ENCODE peak calls at places on chromosome 17, in seven cellular contexts. D is neuronal stem cell; J is NCI-H1694; R is central memory CD4-positive, alpha-beta T cell; O is astrocyte of the hippocampus; B is T-cell; A is KG1. V is an unnamed sample.

GRCh38 chr17:43389022-43389947 is 9.5 kb upstream of the ARL4D start:
- DNase-seq in D (peak), J (peak), A (peak), O (peak), R (peak), B (peak), V (peak)

GRCh38 chr17:10775058-10775457 is 28.8 kb downstream of the TMEM238L start:
- DNase-seq in J (no peak), R (no peak), B (no peak), A (no peak), O (no peak), D (no peak), V (no peak)

GRCh38 chr17:73650147-73650546 is 5.9 kb upstream of the SDK2 start:
- DNase-seq in O (no peak), D (no peak), R (no peak), B (no peak), J (peak), A (no peak), V (peak)

GRCh38 chr17:58219789-58220183 is 731 bp upstream of the MKS1 start:
- DNase-seq in B (no peak), A (no peak), J (no peak), D (no peak), R (no peak), O (peak), V (no peak)

GRCh38 chr17:43814026-43814425 is 18.9 kb downstream of the MPP3 start:
- DNase-seq in J (no peak), D (no peak), R (no peak), A (no peak), B (no peak), O (no peak), V (no peak)

GRCh38 chr17:20010099-20010863 is 1.1 kb downstream of the SPECC1 start:
- DNase-seq in J (peak), A (no peak), B (no peak), R (peak), O (peak), D (peak), V (peak)

GRCh38 chr17:81991684-81992513 is 14.5 kb downstream of the ASPSCR1 start:
- DNase-seq in A (no peak), O (peak), D (peak), B (no peak), R (no peak), J (peak), V (no peak)

GRCh38 chr17:77311371-77311981 is 170.7 kb downstream of the SEC14L1 start:
- DNase-seq in D (no peak), B (no peak), A (no peak), R (no peak), O (no peak), J (no peak), V (no peak)

GRCh38 chr17:8922451-8922850 is 43.1 kb downstream of the PIK3R5 start:
- DNase-seq in A (no peak), J (no peak), R (no peak), D (no peak), O (peak), B (no peak), V (peak)

GRCh38 chr17:78668847-78669246 is 91.7 kb upstream of the DNAH17 start:
- DNase-seq in J (no peak), A (no peak), O (no peak), R (no peak), B (no peak), D (no peak), V (no peak)

GRCh38 chr17:78972507-78973105 is 7.1 kb downstream of the LGALS3BP start:
- DNase-seq in D (no peak), O (no peak), A (no peak), R (no peak), J (no peak), B (no peak), V (no peak)

GRCh38 chr17:31538080-31538762 is 146.7 kb downstream of the RAB11FIP4 start:
- DNase-seq in J (no peak), B (no peak), D (no peak), A (no peak), O (peak), R (no peak), V (no peak)

GRCh38 chr17:36600936-36601302 is 464 bp upstream of the MRM1 start:
- DNase-seq in B (no peak), R (no peak), J (no peak), O (no peak), A (no peak), D (no peak), V (no peak)

GRCh38 chr17:59825533-59826316 is 67.0 kb downstream of the TUBD1 start:
- DNase-seq in A (no peak), B (no peak), O (peak), R (no peak), J (no peak), D (no peak), V (no peak)

GRCh38 chr17:3951003-3951402 is 13.2 kb downstream of the ATP2A3 start:
- DNase-seq in D (no peak), R (no peak), A (no peak), B (no peak), J (no peak), O (no peak), V (no peak)

GRCh38 chr17:80940171-80941123 is 51.2 kb upstream of the CHMP6 start:
- DNase-seq in J (no peak), B (no peak), O (no peak), A (no peak), D (no peak), R (no peak), V (no peak)

GRCh38 chr17:70181866-70182265 is 12.5 kb downstream of the KCNJ2 start:
- DNase-seq in O (no peak), R (no peak), J (no peak), D (no peak), B (no peak), A (no peak), V (no peak)

GRCh38 chr17:44376124-44376523 is 12.5 kb upstream of the FAM171A2 start:
- DNase-seq in B (no peak), A (no peak), D (no peak), R (no peak), J (no peak), O (peak), V (no peak)

GRCh38 chr17:80151333-80151732 is 4.4 kb upstream of the EIF4A3 start:
- DNase-seq in O (peak), B (no peak), A (no peak), R (no peak), J (no peak), D (no peak), V (no peak)

GRCh38 chr17:58279736-58280479 is 827 bp downstream of the MPO start:
- DNase-seq in R (no peak), A (no peak), D (no peak), O (no peak), B (no peak), J (no peak), V (no peak)

GRCh38 chr17:1773755-1774181 is 11.9 kb downstream of the SERPINF1 start:
- DNase-seq in J (no peak), R (no peak), B (no peak), O (no peak), D (no peak), A (no peak), V (no peak)

GRCh38 chr17:307295-307691 is 45.3 kb downstream of the RPH3AL start:
- DNase-seq in J (no peak), A (no peak), D (no peak), O (no peak), B (no peak), R (no peak), V (no peak)

GRCh38 chr17:10051112-10051511 is 146.0 kb upstream of the RCVRN start:
- DNase-seq in A (no peak), O (no peak), B (no peak), D (no peak), J (no peak), R (no peak), V (no peak)

GRCh38 chr17:15262291-15263205 is 2.6 kb downstream of the PMP22 start:
- DNase-seq in J (no peak), B (no peak), R (no peak), A (no peak), O (peak), D (peak), V (no peak)

GRCh38 chr17:32878211-32878610 is 1.3 kb upstream of the MYO1D start:
- DNase-seq in D (no peak), B (no peak), O (no peak), J (no peak), A (no peak), R (no peak), V (no peak)

GRCh38 chr17:6313835-6314234 is 121.1 kb downstream of the AIPL1 start:
- DNase-seq in J (no peak), O (no peak), B (no peak), D (no peak), A (no peak), R (no peak), V (no peak)

GRCh38 chr17:77089118-77089477 is 51.7 kb upstream of the SEC14L1 start:
- DNase-seq in A (no peak), J (no peak), R (no peak), O (peak), B (no peak), D (no peak), V (no peak)

GRCh38 chr17:79362086-79362995 is 248.5 kb downstream of the RBFOX3 start:
- DNase-seq in A (no peak), B (no peak), O (no peak), J (no peak), D (no peak), R (no peak), V (no peak)

GRCh38 chr17:512311-512710 is 159.7 kb upstream of the RPH3AL start:
- DNase-seq in J (no peak), R (no peak), A (no peak), B (no peak), O (no peak), D (no peak), V (no peak)

GRCh38 chr17:52106070-52106469 is 52.4 kb downstream of the CA10 start:
- DNase-seq in O (peak), B (no peak), D (no peak), A (no peak), R (no peak), J (no peak), V (no peak)

GRCh38 chr17:39643271-39643670 is 6.3 kb downstream of the STARD3 start:
- DNase-seq in O (peak), R (no peak), B (no peak), J (no peak), A (no peak), D (no peak), V (no peak)